ENCODE peak calls at places on chromosomes 16 and 17, in six cellular contexts. D, I, B, R, A and M are unnamed samples.

GRCh38 chr16:66325977-66326376 is 40.5 kb upstream of the CDH5 start:
- DNase-seq in B (no peak), D (no peak), R (no peak), A (no peak), I (no peak), M (no peak)

GRCh38 chr17:28843810-28844137 is 1.2 kb upstream of the FAM222B start:
- DNase-seq in I (no peak), R (no peak), B (no peak), A (no peak), D (no peak), M (no peak)

GRCh38 chr17:82297280-82297803 is 20.1 kb downstream of the CD7 start:
- DNase-seq in I (peak), A (peak), B (no peak), R (peak), D (peak), M (peak)

GRCh38 chr17:21171970-21172510 is 41.9 kb downstream of the TMEM11 start:
- DNase-seq in D (no peak), A (no peak), I (no peak), B (no peak), R (no peak), M (no peak)

GRCh38 chr17:156946-157345 is 19.6 kb downstream of the SCGB1C2 start:
- DNase-seq in B (no peak), I (no peak), D (no peak), A (no peak), R (no peak), M (no peak)

GRCh38 chr17:57521606-57522435 is 223.3 kb downstream of the CCDC182 start:
- DNase-seq in I (no peak), R (peak), B (no peak), D (no peak), A (peak), M (peak)

GRCh38 chr17:47882247-47882646 is 13.8 kb upstream of the SP2 start:
- DNase-seq in A (no peak), D (peak), B (no peak), R (no peak), I (no peak), M (no peak)

GRCh38 chr17:3838206-3838605 is 7.8 kb downstream of the NCBP3 start:
- DNase-seq in A (no peak), I (no peak), D (no peak), R (no peak), B (no peak), M (peak)

GRCh38 chr16:81647527-81647926 is 131.6 kb upstream of the PLCG2 start:
- DNase-seq in A (no peak), I (no peak), B (no peak), R (no peak), D (peak), M (peak)

GRCh38 chr16:21279501-21279900 is 1.4 kb upstream of the CRYM start:
- DNase-seq in I (no peak), A (no peak), D (peak), R (no peak), B (no peak), M (no peak)

GRCh38 chr16:87391324-87391949 is 699 bp upstream of the MAP1LC3B start:
- DNase-seq in B (peak), D (peak), A (peak), I (no peak), R (no peak), M (no peak)

GRCh38 chr17:13671771-13672170 is 70.0 kb upstream of the HS3ST3A1 start:
- DNase-seq in I (peak), A (no peak), R (no peak), D (peak), B (no peak), M (no peak)

GRCh38 chr17:15441315-15441714 is 26.1 kb downstream of the CDRT4 start:
- DNase-seq in R (no peak), I (peak), A (no peak), D (no peak), B (no peak), M (no peak)

GRCh38 chr17:37221865-37222264 is 153.9 kb upstream of the C17orf78 start:
- DNase-seq in I (no peak), B (no peak), D (no peak), A (no peak), R (no peak), M (no peak)

GRCh38 chr16:2595376-2596200 is 57.8 kb downstream of the PDPK1 start:
- DNase-seq in D (peak), A (no peak), R (no peak), I (no peak), B (no peak), M (no peak)

GRCh38 chr16:59192551-59193199 is 458.6 kb upstream of the GOT2 start:
- DNase-seq in D (peak), I (no peak), B (peak), R (no peak), A (peak), M (no peak)

GRCh38 chr16:70740919-70741778 is 55.3 kb upstream of the MTSS2 start:
- DNase-seq in D (peak), A (no peak), B (no peak), R (no peak), I (peak), M (peak)

GRCh38 chr16:67716097-67716496 is 3.0 kb downstream of the GFOD2 start:
- DNase-seq in A (no peak), I (no peak), R (no peak), B (no peak), D (no peak), M (no peak)

GRCh38 chr17:41131979-41132378 is 8.0 kb upstream of the KRTAP4-12 start:
- DNase-seq in A (no peak), D (peak), R (no peak), B (peak), I (no peak), M (peak)